ENCODE peak calls at places on chromosomes 4 and X, in four cellular contexts. B is EL; M is CD4-positive, alpha-beta memory T cell; L is MCF 10A. D is an unnamed sample.

GRCh38 chr4:15784959-15785634 is 7.0 kb downstream of the CD38 start:
- DNase-seq in B (no peak), M (no peak), L (no peak), D (no peak)

GRCh38 chr4:186932196-186932595 is 208.5 kb upstream of the FAT1 start:
- DNase-seq in B (peak; percentile 6), M (no peak), L (no peak), D (no peak)

GRCh38 chr4:129488427-129488826 is 392.5 kb downstream of the C4orf33 start:
- DNase-seq in B (no peak), M (no peak), L (no peak), D (no peak)

GRCh38 chrX:149639568-149639967 is 8.0 kb upstream of the TMEM185A start:
- DNase-seq in B (no peak), M (no peak), L (no peak), D (no peak)

GRCh38 chr4:43234626-43235025 is 342.1 kb downstream of the GRXCR1 start:
- DNase-seq in B (no peak), M (no peak), L (no peak), D (no peak)

GRCh38 chrX:31500920-31501319 is 429.1 kb upstream of the FTHL17 start:
- DNase-seq in B (no peak), M (no peak), L (peak; percentile 1), D (no peak)

GRCh38 chrX:37646254-37646653 is 39.3 kb upstream of the XK start:
- DNase-seq in B (no peak), M (no peak), L (no peak), D (no peak)

GRCh38 chr4:156291317-156291716 is 337.7 kb upstream of the CTSO start:
- DNase-seq in B (peak; percentile 71), M (no peak), L (no peak), D (peak; percentile 51)

GRCh38 chr4:174714393-174715211 is 114.4 kb downstream of the GLRA3 start:
- DNase-seq in B (peak; percentile 34), M (no peak), L (peak; percentile 73), D (no peak)

GRCh38 chrX:129361566-129361965 is 161.7 kb downstream of the SMARCA1 start:
- DNase-seq in B (no peak), M (no peak), L (no peak), D (no peak)

GRCh38 chr4:79334341-79334740 is 8.5 kb upstream of the NAA11 start:
- DNase-seq in B (no peak), M (no peak), L (no peak), D (no peak)

GRCh38 chrX:132948648-132949260 is 9.7 kb downstream of the HS6ST2 start:
- DNase-seq in B (no peak), M (no peak), L (peak; percentile 41), D (no peak)

GRCh38 chr4:107423677-107424405 is 296.2 kb downstream of the PAPSS1 start:
- DNase-seq in B (no peak), M (no peak), L (peak; percentile 37), D (no peak)

D was measured in HFFc6.